ENCODE peak calls at places on chromosomes 16 and 17, in ten cellular contexts. P is lower leg skin; T is foreskin fibroblast; S is CD8-positive, alpha-beta T cell; R is left ventricle myocardium inferior; K is body of pancreas; N is ovary; X is left lung; I is endothelial cell; D is right lobe of liver. Y is an unnamed sample.

GRCh38 chr16:85586360-85587145 is 26.6 kb upstream of the GSE1 start:
- DNase-seq in P (no peak), T (peak), S (no peak), R (peak), K (peak), N (peak), X (no peak), I (no peak), D (no peak), Y (peak)

GRCh38 chr17:43905985-43906852 is 1.1 kb downstream of the MPP2 start:
- DNase-seq in P (peak), T (peak), S (peak), R (peak), K (peak), N (peak), X (peak), I (peak), D (peak), Y (peak)

GRCh38 chr17:75250009-75250471 is 11.4 kb downstream of the GGA3 start:
- DNase-seq in P (peak), T (peak), S (peak), R (no peak), K (no peak), N (no peak), X (no peak), I (no peak), D (no peak), Y (no peak)

GRCh38 chr17:78618264-78619066 is 41.3 kb upstream of the DNAH17 start:
- DNase-seq in P (no peak), T (no peak), S (no peak), R (peak), K (peak), N (no peak), X (peak), I (no peak), D (no peak), Y (no peak)

GRCh38 chr17:81110488-81111040 is 54.7 kb upstream of the PVALEF start:
- DNase-seq in P (no peak), T (no peak), S (no peak), R (no peak), K (no peak), N (no peak), X (no peak), I (no peak), D (no peak), Y (no peak)

GRCh38 chr16:3131755-3132377 is 3.0 kb upstream of the ZNF213 start:
- DNase-seq in P (no peak), T (peak), S (peak), R (no peak), K (peak), N (no peak), X (no peak), I (peak), D (no peak), Y (peak)

GRCh38 chr16:13510425-13511151 is 409.4 kb upstream of the ERCC4 start:
- DNase-seq in P (no peak), T (no peak), S (no peak), R (no peak), K (no peak), N (no peak), X (no peak), I (no peak), D (no peak), Y (no peak)

GRCh38 chr16:30096862-30097563 is 1.0 kb upstream of the YPEL3 start:
- DNase-seq in P (no peak), T (no peak), S (no peak), R (no peak), K (no peak), N (no peak), X (no peak), I (no peak), D (no peak), Y (no peak)

GRCh38 chr16:53091508-53092211 is 36.9 kb downstream of the CHD9 start:
- DNase-seq in P (peak), T (peak), S (no peak), R (peak), K (peak), N (peak), X (peak), I (no peak), D (no peak), Y (peak)

GRCh38 chr17:79760197-79760906 is 17.6 kb upstream of the CBX2 start:
- DNase-seq in P (no peak), T (no peak), S (no peak), R (no peak), K (no peak), N (no peak), X (no peak), I (no peak), D (peak), Y (no peak)

GRCh38 chr17:67272312-67273050 is 27.5 kb upstream of the HELZ start:
- DNase-seq in P (no peak), T (peak), S (peak), R (no peak), K (no peak), N (no peak), X (no peak), I (peak), D (no peak), Y (no peak)

GRCh38 chr16:83714286-83714685 is 93.5 kb upstream of the HSBP1 start:
- DNase-seq in P (no peak), T (no peak), S (no peak), R (no peak), K (no peak), N (no peak), X (no peak), I (no peak), D (no peak), Y (no peak)

DNA sequence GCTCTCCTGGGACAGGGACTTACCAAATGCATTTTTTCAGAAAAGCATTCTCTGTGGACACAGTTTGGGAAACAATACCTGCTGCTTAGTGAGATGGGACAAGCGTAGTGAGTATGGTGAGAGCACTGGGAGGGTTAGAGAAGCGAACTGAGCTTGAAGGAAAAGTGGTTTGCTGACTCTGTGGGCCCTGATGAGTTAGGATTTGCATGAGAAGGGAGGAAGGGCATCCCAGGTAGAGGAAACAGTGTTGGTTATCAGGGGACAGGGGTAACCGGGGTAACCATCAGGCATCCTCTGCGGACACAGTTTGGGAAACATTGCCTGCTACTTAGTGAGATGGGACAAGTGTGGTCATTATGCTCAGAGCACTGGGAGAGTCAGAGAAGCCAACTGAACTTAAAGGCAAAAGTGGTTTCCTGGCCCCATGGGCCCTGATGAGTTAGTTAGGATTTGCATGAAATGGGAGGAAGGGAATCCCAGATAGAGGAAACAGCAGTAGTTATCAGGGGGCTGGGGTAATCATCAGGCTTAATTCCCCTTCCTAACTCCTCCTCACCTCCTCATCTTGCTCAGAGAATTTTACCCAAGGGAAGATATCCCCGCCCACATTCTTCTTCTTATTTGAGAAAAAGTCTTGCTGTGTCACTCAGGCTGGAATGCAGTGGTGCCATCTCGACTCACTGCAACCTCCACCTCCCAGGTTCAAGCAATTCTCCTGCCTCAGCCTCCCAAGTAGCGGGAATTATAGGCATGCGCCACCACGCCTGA is 319.3 kb downstream of the RBFOX1 start:
- DNase-seq in P (no peak), T (no peak), S (no peak), R (no peak), K (no peak), N (no peak), X (no peak), I (no peak), D (no peak), Y (no peak)
- TF ChIP-seq CTCF in P (no peak), T (no peak), S (no peak), R (no peak), K (no peak), N (no peak), X (no peak), I (no peak), D (no peak), Y (no peak)

GRCh38 chr16:69465083-69465721 is 40.8 kb downstream of the CYB5B start:
- DNase-seq in P (peak), T (peak), S (no peak), R (no peak), K (peak), N (no peak), X (no peak), I (no peak), D (no peak), Y (peak)
- TF ChIP-seq CTCF in P (no peak), T (no peak), S (no peak), R (peak), K (no peak), N (no peak), X (no peak), I (no peak), D (peak), Y (peak)

DNA sequence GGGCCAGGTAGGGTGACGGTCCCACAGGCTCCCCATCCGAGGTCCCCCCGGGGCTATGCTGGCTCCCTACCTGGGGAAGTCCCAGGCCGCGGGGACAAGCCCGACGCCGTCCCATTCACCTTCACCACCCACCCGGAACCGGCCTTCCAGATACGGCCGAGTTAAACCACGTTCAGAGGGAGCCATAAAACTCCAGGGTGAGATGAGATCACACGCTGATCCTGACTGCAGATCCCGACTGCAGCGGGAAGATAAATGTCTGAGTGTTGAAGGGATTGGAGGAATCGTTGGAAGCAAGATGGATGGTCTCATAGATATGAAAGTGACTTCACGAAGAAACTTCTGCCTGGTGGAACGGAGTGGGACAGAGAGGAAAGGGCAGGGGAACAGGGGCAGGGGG is 13.6 kb upstream of the C1QTNF8 start:
- DNase-seq in P (no peak), T (no peak), S (no peak), R (no peak), K (no peak), N (no peak), X (no peak), I (no peak), D (no peak), Y (no peak)
- TF ChIP-seq CTCF in P (no peak), T (no peak), S (no peak), R (no peak), K (no peak), N (no peak), X (no peak), I (no peak), D (no peak), Y (no peak)

GRCh38 chr16:9054460-9054859 is 37.0 kb upstream of the HAPSTR1 start:
- DNase-seq in P (no peak), T (no peak), S (no peak), R (no peak), K (no peak), N (no peak), X (no peak), I (no peak), D (no peak), Y (no peak)

GRCh38 chr16:9055661-9056060 is 35.8 kb upstream of the HAPSTR1 start:
- DNase-seq in P (no peak), T (no peak), S (no peak), R (no peak), K (no peak), N (no peak), X (no peak), I (no peak), D (no peak), Y (no peak)

GRCh38 chr16:9055115-9055514 is 36.3 kb upstream of the HAPSTR1 start:
- DNase-seq in P (no peak), T (no peak), S (no peak), R (no peak), K (no peak), N (no peak), X (no peak), I (no peak), D (no peak), Y (no peak)

GRCh38 chr16:9050102-9050830 is 41.2 kb upstream of the HAPSTR1 start:
- DNase-seq in P (no peak), T (peak), S (peak), R (no peak), K (no peak), N (no peak), X (no peak), I (peak), D (no peak), Y (peak)

DNA sequence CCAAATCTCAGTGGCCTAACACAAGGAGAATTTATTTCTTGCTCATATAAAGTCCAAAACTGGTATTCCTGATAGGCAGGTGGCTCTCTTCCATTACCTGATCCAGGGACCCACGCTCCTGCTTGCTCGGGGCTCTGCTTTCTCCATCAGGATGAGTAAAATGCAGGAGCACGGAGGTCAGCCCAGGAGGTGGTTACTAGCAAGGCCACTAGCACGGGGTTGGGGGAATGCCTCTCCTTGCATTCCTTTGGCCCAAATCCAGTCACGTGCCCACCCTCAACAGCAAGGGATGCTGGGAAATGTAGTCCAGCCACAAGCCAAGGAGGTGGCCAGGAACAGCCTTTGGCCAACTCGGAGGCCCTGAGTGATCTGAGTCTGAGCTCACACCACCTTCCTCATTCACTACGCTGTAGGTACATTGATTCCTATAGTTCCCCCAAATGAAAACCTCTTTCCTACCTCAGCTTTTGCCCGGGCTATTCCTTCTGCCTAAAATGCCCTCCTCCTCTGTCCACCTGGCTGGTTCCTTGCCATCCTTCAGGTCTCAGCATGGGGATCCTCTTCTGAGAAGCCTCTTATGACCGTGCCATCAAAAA is 38.3 kb upstream of the HAPSTR1 start:
- DNase-seq in P (no peak), T (peak), S (no peak), R (peak), K (peak), N (peak), X (peak), I (peak), D (no peak), Y (peak)
- TF ChIP-seq CTCF in P (no peak), T (no peak), S (no peak), R (no peak), K (no peak), N (no peak), X (no peak), I (no peak), D (no peak), Y (no peak)

DNA sequence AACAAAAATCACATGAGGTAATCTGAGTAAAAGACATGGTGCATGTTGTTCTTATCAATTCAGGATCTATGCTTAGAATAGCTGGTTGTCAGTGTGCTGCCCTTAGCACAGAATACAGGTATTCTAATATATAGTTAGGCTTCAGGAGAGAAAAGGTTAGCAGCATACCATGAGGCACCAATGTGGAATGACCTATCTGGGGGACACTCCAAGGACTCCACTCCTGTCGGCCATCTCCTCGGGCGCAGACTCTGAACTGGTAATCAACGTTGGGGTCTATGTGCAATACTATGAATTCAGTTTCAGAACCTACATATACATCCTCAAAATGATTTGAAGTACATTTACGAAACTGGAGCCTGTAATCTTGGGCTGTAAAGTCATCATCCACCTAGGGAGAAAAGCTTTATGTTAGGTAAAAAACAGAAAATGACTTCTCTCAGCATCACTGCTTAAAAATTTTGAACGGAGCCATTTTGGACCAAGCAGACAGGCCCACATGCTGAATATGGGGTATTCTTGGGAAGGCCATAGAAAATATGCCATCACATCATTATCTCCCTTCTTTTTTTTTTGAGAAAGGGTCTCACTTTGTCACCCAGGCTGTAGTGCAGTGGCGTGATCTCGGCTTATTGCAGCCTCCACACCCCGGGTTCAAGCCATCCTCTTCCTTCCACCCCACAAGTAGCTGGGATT is 31.1 kb downstream of the CRLF3 start:
- DNase-seq in P (no peak), T (no peak), S (no peak), R (no peak), K (no peak), N (no peak), X (no peak), I (no peak), D (no peak), Y (no peak)
- TF ChIP-seq CTCF in P (no peak), T (no peak), S (no peak), R (no peak), K (no peak), N (no peak), X (no peak), I (no peak), D (no peak), Y (no peak)

GRCh38 chr16:25138130-25138529 is 26.6 kb downstream of the LCMT1 start:
- DNase-seq in P (no peak), T (no peak), S (no peak), R (no peak), K (no peak), N (no peak), X (no peak), I (no peak), D (no peak), Y (no peak)

GRCh38 chr16:25134306-25134705 is 22.8 kb downstream of the LCMT1 start:
- DNase-seq in P (no peak), T (no peak), S (no peak), R (no peak), K (no peak), N (no peak), X (no peak), I (no peak), D (no peak), Y (no peak)

GRCh38 chr16:25140459-25140858 is 28.9 kb downstream of the LCMT1 start:
- DNase-seq in P (no peak), T (peak), S (no peak), R (no peak), K (no peak), N (no peak), X (no peak), I (no peak), D (no peak), Y (no peak)

GRCh38 chr16:25135239-25135878 is 23.8 kb downstream of the LCMT1 start:
- DNase-seq in P (no peak), T (peak), S (no peak), R (no peak), K (no peak), N (no peak), X (no peak), I (no peak), D (no peak), Y (no peak)
- TF ChIP-seq CTCF in P (no peak), T (peak), S (no peak), R (no peak), K (no peak), N (no peak), X (no peak), I (no peak), D (no peak), Y (peak)

DNA sequence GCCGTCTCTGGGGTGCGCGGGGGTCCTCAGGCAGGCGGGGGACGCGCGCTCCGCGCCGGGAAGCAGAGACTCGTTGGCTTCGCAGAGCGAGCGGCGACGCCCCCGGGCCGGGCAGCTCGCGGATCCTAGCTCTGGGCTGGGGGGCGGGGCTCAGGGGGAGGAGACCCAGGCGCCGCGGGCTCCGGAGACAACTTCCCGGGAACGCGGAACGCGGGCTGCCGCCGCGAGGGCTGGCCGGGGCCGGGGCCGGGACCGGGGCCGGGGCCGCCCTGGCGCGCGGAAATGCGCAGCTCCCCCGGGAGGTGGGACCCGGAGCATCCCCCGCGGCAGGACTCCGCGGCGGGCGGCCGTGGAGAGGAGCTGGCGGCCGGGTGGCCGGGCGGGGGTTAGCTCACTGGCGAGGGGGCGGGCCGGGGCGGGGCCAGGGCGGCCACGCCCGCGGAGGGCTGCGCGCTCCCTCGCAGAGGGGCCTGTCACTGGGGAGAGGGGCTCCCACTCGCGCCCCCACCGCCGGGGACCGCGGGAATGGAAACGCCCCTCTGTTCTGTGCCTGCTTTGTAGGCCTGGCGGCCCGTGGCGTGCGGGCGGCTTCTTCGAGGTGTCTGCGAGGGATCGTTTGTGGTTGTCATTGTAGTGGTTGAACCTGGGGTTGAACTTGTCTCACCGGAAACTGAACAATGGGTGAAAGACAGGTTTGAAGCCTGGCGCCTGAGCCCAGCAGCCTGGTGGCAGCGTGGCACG is at the start of gene GAS7:
- DNase-seq in P (peak), T (peak), S (peak), R (peak), K (peak), N (peak), X (peak), I (peak), D (peak), Y (no peak)
- TF ChIP-seq CTCF in P (no peak), T (no peak), S (no peak), R (no peak), K (no peak), N (no peak), X (no peak), I (no peak), D (no peak), Y (no peak)

DNA sequence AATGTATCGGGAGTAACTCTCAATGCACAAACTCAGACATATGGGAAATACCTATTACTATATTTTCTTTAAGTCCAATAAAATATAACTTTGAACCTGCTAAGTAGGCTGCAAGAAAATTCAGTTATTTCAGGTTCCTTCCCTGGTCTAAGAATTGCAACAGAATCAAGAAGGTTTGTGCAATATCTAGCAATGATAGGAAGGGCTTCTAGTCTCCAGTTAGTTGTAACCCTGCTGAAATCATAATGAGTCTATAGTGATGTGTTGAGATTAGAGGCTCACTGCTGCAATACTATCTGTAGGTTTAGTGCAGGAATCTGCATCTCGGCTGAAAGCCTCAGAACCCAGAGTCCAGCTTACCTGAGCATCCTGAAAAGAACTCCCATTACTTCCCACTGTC is 110.5 kb downstream of the PMP22 start:
- DNase-seq in P (no peak), T (peak), S (no peak), R (no peak), K (no peak), N (no peak), X (no peak), I (no peak), D (no peak), Y (no peak)
- TF ChIP-seq CTCF in P (no peak), T (no peak), S (no peak), R (no peak), K (no peak), N (no peak), X (no peak), I (no peak), D (no peak), Y (no peak)

GRCh38 chr17:63413128-63413527 is 33.0 kb downstream of the CYB561 start:
- DNase-seq in P (no peak), T (no peak), S (no peak), R (no peak), K (no peak), N (no peak), X (no peak), I (no peak), D (no peak), Y (no peak)
- TF ChIP-seq CTCF in P (no peak), T (no peak), S (no peak), R (no peak), K (no peak), N (no peak), X (no peak), I (no peak), D (no peak), Y (no peak)